ENCODE peak calls at places on chromosome 14, in ten cellular contexts. One of them, this sample, is unnamed.

GRCh38 chr14:46840971-46841729 is 189.6 kb upstream of the RPL10L start:
- DNase-seq in nephron progenitor cell: no peak
- DNase-seq in endothelial cell of umbilical vein: no peak
- DNase-seq in upper lobe of left lung: no peak
- DNase-seq in PC-9: no peak
- DNase-seq in BE2C: no peak
- DNase-seq in glutamatergic neuron: no peak
- DNase-seq in progenitor cell of endocrine pancreas: no peak
- DNase-seq in CD4-positive, alpha-beta T cell: no peak
- DNase-seq in heart left ventricle: no peak
- DNase-seq in this sample: no peak

GRCh38 chr14:96162741-96163140 is 41.9 kb upstream of the BDKRB2 start:
- DNase-seq in nephron progenitor cell: no peak
- DNase-seq in endothelial cell of umbilical vein: no peak
- DNase-seq in upper lobe of left lung: no peak
- DNase-seq in PC-9: no peak
- DNase-seq in BE2C: no peak
- DNase-seq in glutamatergic neuron: no peak
- DNase-seq in progenitor cell of endocrine pancreas: no peak
- DNase-seq in CD4-positive, alpha-beta T cell: no peak
- DNase-seq in heart left ventricle: no peak
- DNase-seq in this sample: no peak

GRCh38 chr14:61454545-61454944 is 133.2 kb downstream of the PRKCH start:
- DNase-seq in nephron progenitor cell: no peak
- DNase-seq in endothelial cell of umbilical vein: peak
- DNase-seq in upper lobe of left lung: no peak
- DNase-seq in PC-9: no peak
- DNase-seq in BE2C: no peak
- DNase-seq in glutamatergic neuron: no peak
- DNase-seq in progenitor cell of endocrine pancreas: no peak
- DNase-seq in CD4-positive, alpha-beta T cell: no peak
- DNase-seq in heart left ventricle: peak
- DNase-seq in this sample: no peak

GRCh38 chr14:68733086-68733621 is 59.7 kb downstream of the ZFP36L1 start:
- DNase-seq in nephron progenitor cell: no peak
- DNase-seq in endothelial cell of umbilical vein: no peak
- DNase-seq in upper lobe of left lung: peak
- DNase-seq in PC-9: no peak
- DNase-seq in BE2C: no peak
- DNase-seq in glutamatergic neuron: no peak
- DNase-seq in progenitor cell of endocrine pancreas: no peak
- DNase-seq in CD4-positive, alpha-beta T cell: no peak
- DNase-seq in heart left ventricle: no peak
- DNase-seq in this sample: peak

GRCh38 chr14:71668186-71668912 is 263.9 kb upstream of the RGS6 start:
- DNase-seq in nephron progenitor cell: no peak
- DNase-seq in endothelial cell of umbilical vein: no peak
- DNase-seq in upper lobe of left lung: no peak
- DNase-seq in PC-9: no peak
- DNase-seq in BE2C: no peak
- DNase-seq in glutamatergic neuron: no peak
- DNase-seq in progenitor cell of endocrine pancreas: no peak
- DNase-seq in CD4-positive, alpha-beta T cell: no peak
- DNase-seq in heart left ventricle: no peak
- DNase-seq in this sample: no peak

GRCh38 chr14:58280954-58281787 is 17.2 kb upstream of the ARID4A start:
- DNase-seq in nephron progenitor cell: no peak
- DNase-seq in endothelial cell of umbilical vein: peak
- DNase-seq in upper lobe of left lung: no peak
- DNase-seq in PC-9: peak
- DNase-seq in BE2C: peak
- DNase-seq in glutamatergic neuron: no peak
- DNase-seq in progenitor cell of endocrine pancreas: no peak
- DNase-seq in CD4-positive, alpha-beta T cell: peak
- DNase-seq in heart left ventricle: peak
- DNase-seq in this sample: peak

GRCh38 chr14:64611358-64612020 is 61.7 kb downstream of the PPP1R36 start:
- DNase-seq in nephron progenitor cell: no peak
- DNase-seq in endothelial cell of umbilical vein: no peak
- DNase-seq in upper lobe of left lung: no peak
- DNase-seq in PC-9: no peak
- DNase-seq in BE2C: no peak
- DNase-seq in glutamatergic neuron: no peak
- DNase-seq in progenitor cell of endocrine pancreas: no peak
- DNase-seq in CD4-positive, alpha-beta T cell: no peak
- DNase-seq in heart left ventricle: no peak
- DNase-seq in this sample: no peak

GRCh38 chr14:55799523-55800095 is 219.6 kb downstream of the KTN1 start:
- DNase-seq in nephron progenitor cell: no peak
- DNase-seq in endothelial cell of umbilical vein: peak
- DNase-seq in upper lobe of left lung: no peak
- DNase-seq in PC-9: no peak
- DNase-seq in BE2C: no peak
- DNase-seq in glutamatergic neuron: no peak
- DNase-seq in progenitor cell of endocrine pancreas: no peak
- DNase-seq in CD4-positive, alpha-beta T cell: no peak
- DNase-seq in heart left ventricle: no peak
- DNase-seq in this sample: no peak

GRCh38 chr14:68510201-68510600 is 282.7 kb downstream of the ZFP36L1 start:
- DNase-seq in nephron progenitor cell: no peak
- DNase-seq in endothelial cell of umbilical vein: no peak
- DNase-seq in upper lobe of left lung: no peak
- DNase-seq in PC-9: no peak
- DNase-seq in BE2C: peak
- DNase-seq in glutamatergic neuron: no peak
- DNase-seq in progenitor cell of endocrine pancreas: no peak
- DNase-seq in CD4-positive, alpha-beta T cell: no peak
- DNase-seq in heart left ventricle: peak
- DNase-seq in this sample: no peak

GRCh38 chr14:68145539-68145938 is 326.0 kb downstream of the RAD51B start:
- DNase-seq in nephron progenitor cell: no peak
- DNase-seq in endothelial cell of umbilical vein: peak
- DNase-seq in upper lobe of left lung: no peak
- DNase-seq in PC-9: no peak
- DNase-seq in BE2C: no peak
- DNase-seq in glutamatergic neuron: no peak
- DNase-seq in progenitor cell of endocrine pancreas: no peak
- DNase-seq in CD4-positive, alpha-beta T cell: no peak
- DNase-seq in heart left ventricle: no peak
- DNase-seq in this sample: no peak

GRCh38 chr14:57848786-57849185 is 17.1 kb downstream of the SLC35F4 start:
- DNase-seq in nephron progenitor cell: no peak
- DNase-seq in endothelial cell of umbilical vein: no peak
- DNase-seq in upper lobe of left lung: no peak
- DNase-seq in PC-9: no peak
- DNase-seq in BE2C: no peak
- DNase-seq in glutamatergic neuron: no peak
- DNase-seq in progenitor cell of endocrine pancreas: no peak
- DNase-seq in CD4-positive, alpha-beta T cell: no peak
- DNase-seq in heart left ventricle: no peak
- DNase-seq in this sample: no peak

GRCh38 chr14:105419305-105420091 is at the start of gene MTA1:
- DNase-seq in nephron progenitor cell: peak
- DNase-seq in endothelial cell of umbilical vein: no peak
- DNase-seq in upper lobe of left lung: peak
- DNase-seq in PC-9: peak
- DNase-seq in BE2C: peak
- DNase-seq in glutamatergic neuron: peak
- DNase-seq in progenitor cell of endocrine pancreas: no peak
- DNase-seq in CD4-positive, alpha-beta T cell: peak
- DNase-seq in heart left ventricle: no peak
- DNase-seq in this sample: peak

GRCh38 chr14:77613207-77613606 is 3.2 kb downstream of the SPTLC2 start:
- DNase-seq in nephron progenitor cell: no peak
- DNase-seq in endothelial cell of umbilical vein: peak
- DNase-seq in upper lobe of left lung: no peak
- DNase-seq in PC-9: no peak
- DNase-seq in BE2C: no peak
- DNase-seq in glutamatergic neuron: no peak
- DNase-seq in progenitor cell of endocrine pancreas: no peak
- DNase-seq in CD4-positive, alpha-beta T cell: no peak
- DNase-seq in heart left ventricle: no peak
- DNase-seq in this sample: no peak

GRCh38 chr14:77618381-77618780 is 1.9 kb upstream of the SPTLC2 start:
- DNase-seq in nephron progenitor cell: no peak
- DNase-seq in endothelial cell of umbilical vein: no peak
- DNase-seq in upper lobe of left lung: no peak
- DNase-seq in PC-9: no peak
- DNase-seq in BE2C: no peak
- DNase-seq in glutamatergic neuron: no peak
- DNase-seq in progenitor cell of endocrine pancreas: no peak
- DNase-seq in CD4-positive, alpha-beta T cell: no peak
- DNase-seq in heart left ventricle: no peak
- DNase-seq in this sample: no peak

GRCh38 chr14:77616133-77616453 is 344 bp downstream of the SPTLC2 start:
- DNase-seq in nephron progenitor cell: no peak
- DNase-seq in endothelial cell of umbilical vein: no peak
- DNase-seq in upper lobe of left lung: peak
- DNase-seq in PC-9: no peak
- DNase-seq in BE2C: no peak
- DNase-seq in glutamatergic neuron: no peak
- DNase-seq in progenitor cell of endocrine pancreas: no peak
- DNase-seq in CD4-positive, alpha-beta T cell: no peak
- DNase-seq in heart left ventricle: no peak
- DNase-seq in this sample: no peak

GRCh38 chr14:77615231-77616132 is 955 bp downstream of the SPTLC2 start:
- DNase-seq in nephron progenitor cell: no peak
- DNase-seq in endothelial cell of umbilical vein: peak
- DNase-seq in upper lobe of left lung: no peak
- DNase-seq in PC-9: peak
- DNase-seq in BE2C: peak
- DNase-seq in glutamatergic neuron: no peak
- DNase-seq in progenitor cell of endocrine pancreas: no peak
- DNase-seq in CD4-positive, alpha-beta T cell: peak
- DNase-seq in heart left ventricle: no peak
- DNase-seq in this sample: peak

GRCh38 chr14:77616454-77617229 is at the start of gene SPTLC2:
- DNase-seq in nephron progenitor cell: peak
- DNase-seq in endothelial cell of umbilical vein: peak
- DNase-seq in upper lobe of left lung: peak
- DNase-seq in PC-9: peak
- DNase-seq in BE2C: peak
- DNase-seq in glutamatergic neuron: peak
- DNase-seq in progenitor cell of endocrine pancreas: peak
- DNase-seq in CD4-positive, alpha-beta T cell: peak
- DNase-seq in heart left ventricle: peak
- DNase-seq in this sample: peak
- TF ChIP-seq CTCF in nephron progenitor cell: no peak
- TF ChIP-seq CTCF in endothelial cell of umbilical vein: no peak
- TF ChIP-seq CTCF in upper lobe of left lung: peak
- TF ChIP-seq CTCF in PC-9: no peak
- TF ChIP-seq CTCF in BE2C: peak
- TF ChIP-seq CTCF in glutamatergic neuron: no peak
- TF ChIP-seq CTCF in progenitor cell of endocrine pancreas: no peak
- TF ChIP-seq CTCF in CD4-positive, alpha-beta T cell: no peak
- TF ChIP-seq CTCF in heart left ventricle: no peak
- TF ChIP-seq CTCF in this sample: no peak

GRCh38 chr14:90408713-90409112 is 11.9 kb downstream of the CALM1 start:
- DNase-seq in nephron progenitor cell: no peak
- DNase-seq in endothelial cell of umbilical vein: no peak
- DNase-seq in upper lobe of left lung: no peak
- DNase-seq in PC-9: no peak
- DNase-seq in BE2C: no peak
- DNase-seq in glutamatergic neuron: no peak
- DNase-seq in progenitor cell of endocrine pancreas: no peak
- DNase-seq in CD4-positive, alpha-beta T cell: no peak
- DNase-seq in heart left ventricle: no peak
- DNase-seq in this sample: no peak
- TF ChIP-seq CTCF in nephron progenitor cell: no peak
- TF ChIP-seq CTCF in endothelial cell of umbilical vein: no peak
- TF ChIP-seq CTCF in upper lobe of left lung: no peak
- TF ChIP-seq CTCF in PC-9: no peak
- TF ChIP-seq CTCF in BE2C: no peak
- TF ChIP-seq CTCF in glutamatergic neuron: no peak
- TF ChIP-seq CTCF in progenitor cell of endocrine pancreas: no peak
- TF ChIP-seq CTCF in CD4-positive, alpha-beta T cell: no peak
- TF ChIP-seq CTCF in heart left ventricle: no peak
- TF ChIP-seq CTCF in this sample: no peak

GRCh38 chr14:99563749-99564129 is 40.3 kb downstream of the CCDC85C start:
- DNase-seq in nephron progenitor cell: no peak
- DNase-seq in endothelial cell of umbilical vein: no peak
- DNase-seq in upper lobe of left lung: no peak
- DNase-seq in PC-9: no peak
- DNase-seq in BE2C: no peak
- DNase-seq in glutamatergic neuron: no peak
- DNase-seq in progenitor cell of endocrine pancreas: no peak
- DNase-seq in CD4-positive, alpha-beta T cell: no peak
- DNase-seq in heart left ventricle: no peak
- DNase-seq in this sample: no peak

GRCh38 chr14:99564256-99564902 is 39.6 kb downstream of the CCDC85C start:
- DNase-seq in nephron progenitor cell: no peak
- DNase-seq in endothelial cell of umbilical vein: peak
- DNase-seq in upper lobe of left lung: peak
- DNase-seq in PC-9: no peak
- DNase-seq in BE2C: peak
- DNase-seq in glutamatergic neuron: no peak
- DNase-seq in progenitor cell of endocrine pancreas: no peak
- DNase-seq in CD4-positive, alpha-beta T cell: no peak
- DNase-seq in heart left ventricle: peak
- DNase-seq in this sample: no peak

GRCh38 chr14:99561827-99562226 is 42.2 kb downstream of the CCDC85C start:
- DNase-seq in nephron progenitor cell: no peak
- DNase-seq in endothelial cell of umbilical vein: no peak
- DNase-seq in upper lobe of left lung: no peak
- DNase-seq in PC-9: no peak
- DNase-seq in BE2C: no peak
- DNase-seq in glutamatergic neuron: no peak
- DNase-seq in progenitor cell of endocrine pancreas: no peak
- DNase-seq in CD4-positive, alpha-beta T cell: no peak
- DNase-seq in heart left ventricle: no peak
- DNase-seq in this sample: no peak

GRCh38 chr14:99564903-99565259 is 39.1 kb downstream of the CCDC85C start:
- DNase-seq in nephron progenitor cell: peak
- DNase-seq in endothelial cell of umbilical vein: no peak
- DNase-seq in upper lobe of left lung: no peak
- DNase-seq in PC-9: no peak
- DNase-seq in BE2C: peak
- DNase-seq in glutamatergic neuron: no peak
- DNase-seq in progenitor cell of endocrine pancreas: no peak
- DNase-seq in CD4-positive, alpha-beta T cell: no peak
- DNase-seq in heart left ventricle: no peak
- DNase-seq in this sample: no peak

GRCh38 chr14:99562848-99563748 is 40.9 kb downstream of the CCDC85C start:
- DNase-seq in nephron progenitor cell: peak
- DNase-seq in endothelial cell of umbilical vein: peak
- DNase-seq in upper lobe of left lung: peak
- DNase-seq in PC-9: peak
- DNase-seq in BE2C: peak
- DNase-seq in glutamatergic neuron: peak
- DNase-seq in progenitor cell of endocrine pancreas: peak
- DNase-seq in CD4-positive, alpha-beta T cell: no peak
- DNase-seq in heart left ventricle: peak
- DNase-seq in this sample: no peak
- TF ChIP-seq CTCF in nephron progenitor cell: peak
- TF ChIP-seq CTCF in endothelial cell of umbilical vein: peak
- TF ChIP-seq CTCF in upper lobe of left lung: peak
- TF ChIP-seq CTCF in PC-9: peak
- TF ChIP-seq CTCF in BE2C: peak
- TF ChIP-seq CTCF in glutamatergic neuron: no peak
- TF ChIP-seq CTCF in progenitor cell of endocrine pancreas: peak
- TF ChIP-seq CTCF in CD4-positive, alpha-beta T cell: no peak
- TF ChIP-seq CTCF in heart left ventricle: peak
- TF ChIP-seq CTCF in this sample: no peak

GRCh38 chr14:66268802-66269334 is 217.3 kb upstream of the CCDC196 start:
- DNase-seq in nephron progenitor cell: no peak
- DNase-seq in endothelial cell of umbilical vein: no peak
- DNase-seq in upper lobe of left lung: no peak
- DNase-seq in PC-9: no peak
- DNase-seq in BE2C: no peak
- DNase-seq in glutamatergic neuron: no peak
- DNase-seq in progenitor cell of endocrine pancreas: no peak
- DNase-seq in CD4-positive, alpha-beta T cell: no peak
- DNase-seq in heart left ventricle: no peak
- DNase-seq in this sample: no peak

GRCh38 chr14:66272221-66272620 is 213.9 kb upstream of the CCDC196 start:
- DNase-seq in nephron progenitor cell: no peak
- DNase-seq in endothelial cell of umbilical vein: no peak
- DNase-seq in upper lobe of left lung: no peak
- DNase-seq in PC-9: no peak
- DNase-seq in BE2C: no peak
- DNase-seq in glutamatergic neuron: no peak
- DNase-seq in progenitor cell of endocrine pancreas: no peak
- DNase-seq in CD4-positive, alpha-beta T cell: no peak
- DNase-seq in heart left ventricle: no peak
- DNase-seq in this sample: no peak
- TF ChIP-seq CTCF in nephron progenitor cell: no peak
- TF ChIP-seq CTCF in endothelial cell of umbilical vein: no peak
- TF ChIP-seq CTCF in upper lobe of left lung: no peak
- TF ChIP-seq CTCF in PC-9: no peak
- TF ChIP-seq CTCF in BE2C: no peak
- TF ChIP-seq CTCF in glutamatergic neuron: no peak
- TF ChIP-seq CTCF in progenitor cell of endocrine pancreas: no peak
- TF ChIP-seq CTCF in CD4-positive, alpha-beta T cell: no peak
- TF ChIP-seq CTCF in heart left ventricle: no peak
- TF ChIP-seq CTCF in this sample: no peak